ENCODE peak calls at places on chromosomes 7 and 10, in ten cellular contexts. B is AG09309, J is endodermal cell, Q is neural progenitor cell, I is tibial nerve, L is cardiac muscle cell, C is foreskin fibroblast, T is cardiac fibroblast, U is glutamatergic neuron, E is GM13976. S is an unnamed sample.

GRCh38 chr7:139103057-139103820 is 6.3 kb downstream of the ZC3HAV1 start:
- DNase-seq in B (no peak), E (no peak), L (no peak), I (no peak), Q (no peak), T (no peak), C (no peak), J (no peak), U (no peak), S (no peak)

GRCh38 chr7:156017431-156017830 is 205.2 kb upstream of the SHH start:
- DNase-seq in T (no peak), E (no peak), B (no peak), C (no peak), U (no peak), I (no peak), J (peak), L (no peak), Q (no peak), S (no peak)

GRCh38 chr7:80277434-80278427 is 143.1 kb downstream of the GNAI1 start:
- DNase-seq in I (no peak), E (no peak), L (peak), C (peak), Q (no peak), T (peak), U (no peak), J (no peak), B (peak), S (no peak)

GRCh38 chr10:110265573-110266193 is 39.0 kb downstream of the SMNDC1 start:
- DNase-seq in U (no peak), E (no peak), J (no peak), C (no peak), L (no peak), B (no peak), I (no peak), T (no peak), Q (no peak), S (no peak)

GRCh38 chr7:27482219-27482618 is 180.5 kb downstream of the HIBADH start:
- DNase-seq in I (no peak), B (no peak), T (no peak), Q (no peak), U (no peak), L (no peak), E (no peak), J (no peak), C (no peak), S (no peak)

GRCh38 chr10:43038783-43039628 is 37.9 kb upstream of the RET start:
- DNase-seq in J (no peak), C (no peak), L (no peak), U (no peak), T (no peak), E (no peak), I (no peak), B (no peak), Q (no peak), S (no peak)

GRCh38 chr10:51999089-51999488 is 299.7 kb upstream of the CSTF2T start:
- DNase-seq in L (no peak), C (peak), U (peak), B (no peak), Q (no peak), I (no peak), J (no peak), E (no peak), T (no peak), S (no peak)

GRCh38 chr10:28796606-28797512 is 119.5 kb downstream of the BAMBI start:
- DNase-seq in E (no peak), I (no peak), L (peak), T (peak), J (no peak), U (no peak), B (no peak), C (no peak), Q (no peak), S (no peak)

GRCh38 chr7:154928136-154929005 is 74.6 kb downstream of the PAXIP1 start:
- DNase-seq in I (no peak), U (no peak), E (peak), J (peak), C (peak), T (peak), L (peak), B (peak), Q (no peak), S (no peak)

GRCh38 chr7:154929006-154929726 is 73.8 kb downstream of the PAXIP1 start:
- DNase-seq in Q (no peak), B (no peak), L (peak), C (no peak), T (peak), I (no peak), J (no peak), E (no peak), U (no peak), S (no peak)

GRCh38 chr7:154931906-154932305 is 71.0 kb downstream of the PAXIP1 start:
- DNase-seq in E (no peak), U (no peak), Q (no peak), B (no peak), C (peak), J (no peak), T (no peak), I (no peak), L (no peak), S (no peak)

GRCh38 chr7:154927624-154928125 is 75.2 kb downstream of the PAXIP1 start:
- DNase-seq in J (peak), B (peak), E (peak), U (peak), I (peak), L (peak), T (peak), Q (peak), C (peak), S (peak)
- TF ChIP-seq CTCF in J (peak), B (peak), E (peak), U (peak), I (peak), L (peak), T (peak), Q (peak), C (peak), S (peak)

GRCh38 chr10:92436611-92437010 is 137.3 kb downstream of the IDE start:
- DNase-seq in Q (no peak), B (no peak), E (no peak), J (no peak), C (no peak), L (no peak), I (no peak), T (no peak), U (no peak), S (no peak)
- TF ChIP-seq CTCF in Q (no peak), B (no peak), E (no peak), J (no peak), C (no peak), L (no peak), I (no peak), T (no peak), U (no peak), S (no peak)

GRCh38 chr10:82089327-82089726 is 214.3 kb downstream of the NRG3 start:
- DNase-seq in J (peak), Q (peak), T (no peak), C (no peak), L (no peak), I (no peak), U (no peak), E (no peak), B (no peak), S (peak)

GRCh38 chr10:82084496-82084895 is 209.5 kb downstream of the NRG3 start:
- DNase-seq in C (no peak), Q (no peak), B (no peak), T (no peak), L (no peak), E (no peak), I (no peak), U (no peak), J (no peak), S (no peak)

DNA sequence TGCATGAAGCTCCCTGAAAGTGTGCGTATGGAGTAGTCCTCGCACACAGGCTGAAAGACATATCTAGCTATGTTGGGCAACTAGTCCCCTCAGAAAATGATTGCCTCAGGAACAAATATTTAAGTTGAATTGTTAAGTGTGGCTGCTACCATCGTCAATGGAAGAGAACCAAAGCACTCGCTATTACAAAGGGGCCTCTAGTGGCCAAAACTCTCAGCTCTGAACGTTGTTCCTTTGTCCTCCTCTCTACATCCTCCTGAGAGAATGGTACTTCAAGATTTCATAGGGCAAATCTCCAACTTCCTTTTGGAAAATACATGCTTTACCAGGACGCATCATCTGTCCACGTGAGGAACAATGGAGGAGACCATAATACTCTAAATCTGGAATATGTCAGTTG is 209.9 kb downstream of the NRG3 start:
- DNase-seq in B (no peak), E (no peak), Q (no peak), U (no peak), C (no peak), J (peak), L (no peak), T (no peak), I (no peak), S (no peak)
- TF ChIP-seq CTCF in B (no peak), E (no peak), Q (peak), U (no peak), C (no peak), J (peak), L (no peak), T (peak), I (no peak), S (no peak)

DNA sequence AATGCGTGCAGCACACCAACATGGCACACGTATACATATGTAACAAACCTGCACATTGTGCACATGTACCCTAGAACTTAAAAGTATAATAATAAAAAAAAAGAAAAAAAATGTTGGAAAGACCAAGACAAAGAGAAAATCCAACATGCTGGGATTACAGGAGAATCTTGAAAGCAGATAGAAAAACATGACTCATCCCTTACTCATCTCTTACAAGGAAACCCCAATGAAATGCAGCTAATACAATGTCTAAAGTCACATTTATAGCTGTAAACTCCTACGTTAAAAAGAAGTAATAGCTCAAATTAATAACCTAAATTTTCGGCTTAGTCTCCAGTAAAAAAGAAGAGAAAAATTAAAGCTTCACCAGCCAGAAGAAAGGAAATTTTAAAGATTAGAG is 47.5 kb upstream of the DGKB start:
- DNase-seq in E (no peak), J (no peak), B (no peak), L (no peak), U (no peak), T (no peak), C (no peak), Q (no peak), I (no peak), S (no peak)
- TF ChIP-seq CTCF in E (no peak), J (no peak), B (no peak), L (no peak), U (no peak), T (no peak), C (no peak), Q (no peak), I (no peak), S (no peak)

GRCh38 chr10:76337641-76338040 is 906.2 kb downstream of the LRMDA start:
- DNase-seq in L (no peak), E (no peak), Q (no peak), C (peak), U (no peak), J (no peak), I (no peak), T (peak), B (peak), S (no peak)
- TF ChIP-seq CTCF in L (no peak), E (no peak), Q (no peak), C (no peak), U (no peak), J (no peak), I (no peak), T (no peak), B (no peak), S (no peak)

GRCh38 chr10:47451275-47451997 is 32.5 kb downstream of the ANXA8 start:
- DNase-seq in Q (no peak), L (no peak), I (no peak), U (no peak), J (peak), E (peak), B (no peak), T (no peak), C (no peak), S (no peak)

GRCh38 chr10:47452495-47453434 is 31.1 kb downstream of the ANXA8 start:
- DNase-seq in T (no peak), J (peak), L (no peak), U (no peak), B (no peak), E (peak), Q (no peak), I (no peak), C (no peak), S (no peak)

GRCh38 chr10:47453435-47454293 is 30.3 kb downstream of the ANXA8 start:
- DNase-seq in J (peak), E (peak), C (no peak), U (no peak), L (no peak), T (no peak), B (no peak), I (no peak), Q (no peak), S (no peak)

GRCh38 chr10:47450442-47450841 is 33.5 kb downstream of the ANXA8 start:
- DNase-seq in I (no peak), U (no peak), C (no peak), T (no peak), Q (no peak), B (no peak), J (no peak), E (no peak), L (no peak), S (no peak)

DNA sequence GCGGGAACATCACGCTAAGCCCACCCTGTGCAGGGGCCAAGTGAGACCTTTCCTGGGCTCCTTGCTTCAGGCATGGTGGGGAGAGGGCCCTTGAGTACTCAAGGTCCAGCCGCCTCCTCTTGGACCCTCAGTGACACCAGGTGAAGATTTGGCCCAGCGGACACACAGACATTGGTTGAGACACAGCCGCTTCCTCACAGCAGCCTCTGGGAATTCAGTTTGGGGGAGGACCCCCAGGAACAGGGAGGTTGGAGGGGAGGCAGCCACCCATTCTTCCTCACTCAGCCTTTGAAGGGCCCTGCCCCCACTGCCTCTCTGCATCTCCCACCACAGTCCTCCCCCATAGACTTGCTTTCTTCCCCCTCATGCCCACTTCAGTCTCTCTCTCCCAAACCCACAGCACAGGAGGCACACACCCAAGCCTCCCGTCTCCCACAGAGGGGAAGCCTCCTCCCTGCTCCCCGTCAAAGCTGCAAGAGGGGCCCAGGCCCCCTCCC is 31.9 kb downstream of the ANXA8 start:
- DNase-seq in I (no peak), L (no peak), E (peak), B (no peak), T (no peak), Q (no peak), U (no peak), J (peak), C (no peak), S (no peak)
- TF ChIP-seq CTCF in I (no peak), L (no peak), E (no peak), B (no peak), T (no peak), Q (no peak), U (no peak), J (no peak), C (no peak), S (no peak)